ENCODE peak calls at places on chromosomes 3 and 15, in eight cellular contexts. One of them, this sample, is unnamed.

GRCh38 chr15:66614456-66615174 is 48.8 kb upstream of the LCTL start:
- DNase-seq in H54: no peak
- DNase-seq in fibroblast of the aortic adventitia: no peak
- DNase-seq in hypothalamus: no peak
- DNase-seq in stimulated activated CD8-positive, alpha-beta memory T cell treated with anti-CD3 and anti-CD28 coated beads, Interleukin-15, amount 100 ng/mL, for 48 hours: no peak
- DNase-seq in NCI-H187 treated with DMSO at 0.1 percent for 48 hours: no peak
- DNase-seq in HEK293T: no peak
- DNase-seq in NCI-H1417: no peak
- DNase-seq in this sample: no peak

GRCh38 chr3:156831006-156831405 is 4.9 kb downstream of the LEKR1 start:
- DNase-seq in H54: no peak
- DNase-seq in fibroblast of the aortic adventitia: no peak
- DNase-seq in hypothalamus: no peak
- DNase-seq in stimulated activated CD8-positive, alpha-beta memory T cell treated with anti-CD3 and anti-CD28 coated beads, Interleukin-15, amount 100 ng/mL, for 48 hours: no peak
- DNase-seq in NCI-H187 treated with DMSO at 0.1 percent for 48 hours: no peak
- DNase-seq in HEK293T: no peak
- DNase-seq in NCI-H1417: no peak
- DNase-seq in this sample: no peak

GRCh38 chr3:81080608-81081007 is 680.8 kb downstream of the GBE1 start:
- DNase-seq in H54: no peak
- DNase-seq in fibroblast of the aortic adventitia: no peak
- DNase-seq in hypothalamus: no peak
- DNase-seq in stimulated activated CD8-positive, alpha-beta memory T cell treated with anti-CD3 and anti-CD28 coated beads, Interleukin-15, amount 100 ng/mL, for 48 hours: no peak
- DNase-seq in NCI-H187 treated with DMSO at 0.1 percent for 48 hours: no peak
- DNase-seq in HEK293T: no peak
- DNase-seq in NCI-H1417: no peak
- DNase-seq in this sample: no peak

GRCh38 chr3:114823061-114823460 is 324.0 kb downstream of the ZBTB20 start:
- DNase-seq in H54: no peak
- DNase-seq in fibroblast of the aortic adventitia: no peak
- DNase-seq in hypothalamus: no peak
- DNase-seq in stimulated activated CD8-positive, alpha-beta memory T cell treated with anti-CD3 and anti-CD28 coated beads, Interleukin-15, amount 100 ng/mL, for 48 hours: no peak
- DNase-seq in NCI-H187 treated with DMSO at 0.1 percent for 48 hours: no peak
- DNase-seq in HEK293T: no peak
- DNase-seq in NCI-H1417: no peak
- DNase-seq in this sample: no peak

GRCh38 chr3:140334530-140334929 is 343.3 kb upstream of the TRIM42 start:
- DNase-seq in H54: no peak
- DNase-seq in fibroblast of the aortic adventitia: no peak
- DNase-seq in hypothalamus: no peak
- DNase-seq in stimulated activated CD8-positive, alpha-beta memory T cell treated with anti-CD3 and anti-CD28 coated beads, Interleukin-15, amount 100 ng/mL, for 48 hours: no peak
- DNase-seq in NCI-H187 treated with DMSO at 0.1 percent for 48 hours: no peak
- DNase-seq in HEK293T: no peak
- DNase-seq in NCI-H1417: no peak
- DNase-seq in this sample: no peak

GRCh38 chr3:85785766-85786165 is 827.0 kb downstream of the CADM2 start:
- DNase-seq in H54: no peak
- DNase-seq in fibroblast of the aortic adventitia: no peak
- DNase-seq in hypothalamus: no peak
- DNase-seq in stimulated activated CD8-positive, alpha-beta memory T cell treated with anti-CD3 and anti-CD28 coated beads, Interleukin-15, amount 100 ng/mL, for 48 hours: no peak
- DNase-seq in NCI-H187 treated with DMSO at 0.1 percent for 48 hours: no peak
- DNase-seq in HEK293T: no peak
- DNase-seq in NCI-H1417: no peak
- DNase-seq in this sample: peak; percentile 23

GRCh38 chr3:111732248-111732879 is 126.7 kb upstream of the PHLDB2 start:
- DNase-seq in H54: no peak
- DNase-seq in fibroblast of the aortic adventitia: no peak
- DNase-seq in hypothalamus: no peak
- DNase-seq in stimulated activated CD8-positive, alpha-beta memory T cell treated with anti-CD3 and anti-CD28 coated beads, Interleukin-15, amount 100 ng/mL, for 48 hours: no peak
- DNase-seq in NCI-H187 treated with DMSO at 0.1 percent for 48 hours: no peak
- DNase-seq in HEK293T: no peak
- DNase-seq in NCI-H1417: peak; percentile 11
- DNase-seq in this sample: no peak

GRCh38 chr3:101127991-101128390 is 134.8 kb upstream of the ABI3BP start:
- DNase-seq in H54: no peak
- DNase-seq in fibroblast of the aortic adventitia: no peak
- DNase-seq in hypothalamus: no peak
- DNase-seq in stimulated activated CD8-positive, alpha-beta memory T cell treated with anti-CD3 and anti-CD28 coated beads, Interleukin-15, amount 100 ng/mL, for 48 hours: no peak
- DNase-seq in NCI-H187 treated with DMSO at 0.1 percent for 48 hours: no peak
- DNase-seq in HEK293T: no peak
- DNase-seq in NCI-H1417: no peak
- DNase-seq in this sample: no peak

GRCh38 chr15:88440021-88440420 is 27.2 kb downstream of the MRPL46 start:
- DNase-seq in H54: peak; percentile 13
- DNase-seq in fibroblast of the aortic adventitia: peak; percentile 52
- DNase-seq in hypothalamus: no peak
- DNase-seq in stimulated activated CD8-positive, alpha-beta memory T cell treated with anti-CD3 and anti-CD28 coated beads, Interleukin-15, amount 100 ng/mL, for 48 hours: no peak
- DNase-seq in NCI-H187 treated with DMSO at 0.1 percent for 48 hours: no peak
- DNase-seq in HEK293T: no peak
- DNase-seq in NCI-H1417: no peak
- DNase-seq in this sample: peak; percentile 50

GRCh38 chr3:16513141-16514020 is at the start of gene RFTN1:
- DNase-seq in H54: peak; percentile 73
- DNase-seq in fibroblast of the aortic adventitia: peak; percentile 49
- DNase-seq in hypothalamus: peak; percentile 21
- DNase-seq in stimulated activated CD8-positive, alpha-beta memory T cell treated with anti-CD3 and anti-CD28 coated beads, Interleukin-15, amount 100 ng/mL, for 48 hours: peak; percentile 52
- DNase-seq in NCI-H187 treated with DMSO at 0.1 percent for 48 hours: no peak
- DNase-seq in HEK293T: peak; percentile 51
- DNase-seq in NCI-H1417: peak; percentile 15
- DNase-seq in this sample: peak; percentile 66

This sample was measured in choroid plexus epithelial cell.